ENCODE peak calls at places on chromosome 13, in eight cellular contexts. V is uterus, S is suprapubic skin, G is body of pancreas, N is ovary, A is thyroid gland, Y is transverse colon, T is IMR-90. R is an unnamed sample. For H3K36me3, the result is how much of the 10 kb centered on the place peaks cover.

GRCh38 chr13:94236132-94236531 is 243.3 kb downstream of the DCT start:
- DNase-seq in V (no peak), S (no peak), G (no peak), N (no peak), A (no peak), Y (no peak), T (no peak), R (no peak)

GRCh38 chr13:99821741-99822140 is 149.8 kb downstream of the ZIC5 start:
- DNase-seq in V (no peak), S (no peak), G (no peak), N (no peak), A (no peak), Y (no peak), T (no peak), R (no peak)

GRCh38 chr13:100128373-100128772 is 39.5 kb downstream of the PCCA start:
- DNase-seq in V (no peak), S (no peak), G (peak), N (no peak), A (no peak), Y (no peak), T (peak), R (no peak)

GRCh38 chr13:109281823-109282239 is 504.6 kb downstream of the IRS2 start:
- DNase-seq in V (no peak), S (no peak), G (no peak), N (no peak), A (no peak), Y (no peak), T (no peak), R (no peak)

GRCh38 chr13:113926301-113926761 is 47.5 kb downstream of the C13orf46 start:
- DNase-seq in V (peak), S (peak), G (no peak), N (no peak), A (no peak), Y (no peak), T (peak), R (peak)

GRCh38 chr13:36248700-36249099 is 34.3 kb upstream of the SOHLH2 start:
- DNase-seq in V (no peak), S (no peak), G (no peak), N (no peak), A (no peak), Y (no peak), T (no peak), R (no peak)

GRCh38 chr13:113548171-113548641 is 36.3 kb upstream of the TFDP1 start:
- DNase-seq in V (no peak), S (no peak), G (no peak), N (no peak), A (peak), Y (peak), T (no peak), R (peak)

GRCh38 chr13:60574706-60575105 is 177.7 kb downstream of the TDRD3 start:
- DNase-seq in V (no peak), S (no peak), G (no peak), N (no peak), A (no peak), Y (no peak), T (no peak), R (no peak)

GRCh38 chr13:99572921-99573320 is 71.6 kb downstream of the TM9SF2 start:
- DNase-seq in V (no peak), S (no peak), G (no peak), N (no peak), A (peak), Y (no peak), T (no peak), R (no peak)

GRCh38 chr13:79749985-79750551 is 269.1 kb downstream of the NDFIP2 start:
- DNase-seq in V (peak), S (peak), G (peak), N (peak), A (peak), Y (peak), T (peak), R (no peak)

GRCh38 chr13:110340812-110341444 is 33.8 kb downstream of the COL4A2 start:
- DNase-seq in V (peak), S (peak), G (peak), N (peak), A (peak), Y (peak), T (peak), R (no peak)

GRCh38 chr13:99468971-99469545 is 32.2 kb upstream of the TM9SF2 start:
- DNase-seq in V (no peak), S (no peak), G (no peak), N (no peak), A (no peak), Y (no peak), T (no peak), R (no peak)

GRCh38 chr13:76822691-76823267 is 63.4 kb downstream of the KCTD12 start:
- DNase-seq in V (no peak), S (no peak), G (no peak), N (no peak), A (no peak), Y (no peak), T (peak), R (no peak)

GRCh38 chr13:46951516-46951915 is 54.7 kb upstream of the HTR2A start:
- DNase-seq in V (no peak), S (no peak), G (no peak), N (no peak), A (no peak), Y (no peak), T (no peak), R (no peak)

GRCh38 chr13:74036373-74036772 is 97.8 kb downstream of the KLF12 start:
- DNase-seq in V (no peak), S (no peak), G (no peak), N (no peak), A (no peak), Y (no peak), T (no peak), R (peak)

GRCh38 chr13:60448907-60449510 is 52.0 kb downstream of the TDRD3 start:
- DNase-seq in V (no peak), S (no peak), G (no peak), N (no peak), A (no peak), Y (no peak), T (peak), R (no peak)

GRCh38 chr13:92510416-92510815 is 716.2 kb upstream of the GPC6 start:
- DNase-seq in V (no peak), S (no peak), G (no peak), N (no peak), A (no peak), Y (no peak), T (peak), R (no peak)

GRCh38 chr13:91381371-91381770 is 17.1 kb upstream of the GPC5 start:
- DNase-seq in V (no peak), S (no peak), G (no peak), N (no peak), A (no peak), Y (no peak), T (peak), R (no peak)

GRCh38 chr13:76398426-76398825 is 487.8 kb downstream of the KCTD12 start:
- DNase-seq in V (no peak), S (no peak), G (no peak), N (no peak), A (no peak), Y (no peak), T (peak), R (no peak)

GRCh38 chr13:109654341-109655205 is 131.8 kb downstream of the IRS2 start:
- DNase-seq in V (no peak), S (no peak), G (no peak), N (no peak), A (no peak), Y (no peak), T (no peak), R (no peak)

DNA sequence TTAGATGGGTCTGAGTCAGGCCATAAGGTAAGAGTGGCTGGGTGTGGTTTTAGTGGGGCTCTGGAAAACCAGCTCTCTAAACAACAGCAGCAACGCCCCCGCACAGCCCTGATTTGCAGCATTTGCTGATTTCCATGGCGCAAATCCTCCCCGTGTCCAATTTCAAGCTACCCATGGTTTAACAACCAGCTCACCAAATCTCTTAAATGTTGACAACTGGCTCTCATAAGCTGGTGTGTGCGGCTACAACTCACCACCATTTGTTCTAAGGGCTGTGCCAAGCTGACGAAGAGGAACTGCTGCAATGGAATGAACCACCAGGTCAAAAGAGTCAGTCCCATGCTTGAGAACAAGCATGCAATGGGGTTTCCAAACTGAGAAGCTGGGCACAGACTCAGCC is 22.9 kb downstream of the PARP4 start:
- DNase-seq in V (no peak), S (no peak), G (no peak), N (no peak), A (no peak), Y (no peak), T (no peak), R (no peak)
- H3K36me3 ChIP-seq in V (under half), S (half or more), G (under half), N (under half), A (half or more), Y (half or more), T (under half), R (under half)

GRCh38 chr13:101453784-101454201 is 1.3 kb downstream of the ITGBL1 start:
- DNase-seq in V (no peak), S (no peak), G (peak), N (no peak), A (peak), Y (peak), T (no peak), R (no peak)
- TF ChIP-seq CTCF in V (no peak), S (no peak), G (peak), N (no peak), A (peak), Y (no peak), T (peak), R (peak)

DNA sequence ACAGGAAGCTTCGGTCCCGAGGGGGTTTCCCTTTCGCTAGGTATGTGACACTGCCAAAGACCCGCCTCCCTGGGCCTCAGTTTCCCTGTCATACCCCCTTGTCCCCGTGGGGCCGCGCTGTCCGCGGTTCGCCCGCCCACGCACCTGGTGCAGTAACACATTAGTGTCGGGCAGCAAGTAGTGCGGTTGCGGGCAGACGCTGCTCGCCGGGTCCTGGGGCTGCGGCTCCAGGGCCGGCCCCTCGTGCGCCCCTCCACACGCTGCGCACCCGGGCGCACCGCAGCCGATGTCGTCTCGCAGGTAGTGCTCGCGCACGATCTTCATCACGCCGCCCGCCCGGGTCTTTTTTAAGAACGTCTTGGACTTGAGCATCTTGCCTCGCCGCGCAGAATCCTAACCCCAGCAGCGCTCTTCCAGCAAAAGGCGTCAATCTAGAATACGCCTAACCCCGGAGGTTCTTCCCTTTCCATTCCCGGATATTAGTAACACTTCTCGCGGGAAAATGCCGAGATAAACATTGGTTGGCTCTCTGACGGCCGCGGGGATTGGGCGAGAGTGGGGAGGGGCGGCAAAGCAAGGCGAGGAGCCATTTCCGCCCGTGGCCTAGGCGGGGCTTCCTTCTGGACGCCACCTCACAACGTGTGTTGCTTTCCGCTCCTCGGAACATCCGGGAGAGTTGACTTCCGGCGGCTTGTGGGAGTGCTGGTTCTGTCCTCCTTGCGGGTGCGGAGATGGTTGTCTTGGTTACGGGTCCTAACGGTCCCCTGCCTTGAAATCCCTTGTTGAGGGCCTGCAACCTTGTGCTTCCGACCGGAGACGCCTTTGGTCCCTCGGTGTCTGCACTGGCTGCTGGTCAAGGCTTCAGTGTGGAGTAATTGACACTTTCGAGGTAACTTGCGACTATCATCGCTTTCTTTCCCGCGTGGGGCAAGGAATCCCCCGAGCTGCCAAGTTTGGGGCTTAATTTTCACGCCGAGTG is at the start of the genes DIS3 and PIBF1:
- DNase-seq in V (peak), S (peak), G (peak), N (peak), A (peak), Y (peak), T (peak), R (peak)
- TF ChIP-seq POLR2A in V (peak), S (peak), G (peak), N (peak), A (peak), Y (peak), T (peak), R (peak)

GRCh38 chr13:31225180-31225579 is 25.4 kb downstream of the B3GLCT start:
- DNase-seq in V (no peak), S (no peak), G (no peak), N (no peak), A (no peak), Y (no peak), T (no peak), R (no peak)

GRCh38 chr13:31227870-31228269 is 28.1 kb downstream of the B3GLCT start:
- DNase-seq in V (no peak), S (no peak), G (no peak), N (no peak), A (no peak), Y (no peak), T (no peak), R (no peak)

GRCh38 chr13:31224174-31224669 is 24.4 kb downstream of the B3GLCT start:
- DNase-seq in V (no peak), S (no peak), G (no peak), N (no peak), A (no peak), Y (no peak), T (no peak), R (no peak)

GRCh38 chr13:31225998-31226675 is 26.4 kb downstream of the B3GLCT start:
- DNase-seq in V (no peak), S (no peak), G (no peak), N (no peak), A (no peak), Y (no peak), T (no peak), R (no peak)

GRCh38 chr13:31227063-31227462 is 27.3 kb downstream of the B3GLCT start:
- DNase-seq in V (no peak), S (no peak), G (no peak), N (no peak), A (no peak), Y (no peak), T (peak), R (no peak)
- H3K36me3 ChIP-seq in V (under half), S (under half), G (under half), N (under half), A (under half), Y (under half), T (under half), R (under half)

DNA sequence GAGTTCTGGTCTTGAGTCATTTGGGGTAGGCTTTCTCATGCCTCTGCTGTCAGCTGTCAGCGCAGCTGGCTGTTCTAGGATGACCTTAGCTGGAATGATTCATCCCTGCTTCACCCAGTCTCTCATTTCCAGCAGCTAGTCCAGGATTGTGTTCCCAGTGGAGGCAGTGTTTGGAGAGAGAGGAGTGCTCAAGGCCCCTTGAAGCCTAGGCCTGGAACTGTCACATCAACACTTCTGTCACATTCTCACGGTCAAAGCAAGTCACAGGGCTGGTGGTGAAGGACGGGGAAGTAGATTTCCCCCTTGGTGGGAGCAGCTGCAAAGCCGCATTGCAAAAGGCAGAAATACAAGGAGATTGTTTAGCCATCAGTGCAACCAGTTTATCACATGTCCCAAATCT is 15.2 kb downstream of the TPT1 start:
- DNase-seq in V (no peak), S (no peak), G (peak), N (no peak), A (peak), Y (no peak), T (peak), R (no peak)
- TF ChIP-seq CTCF in V (no peak), S (no peak), G (no peak), N (no peak), A (no peak), Y (no peak), T (no peak), R (no peak)

DNA sequence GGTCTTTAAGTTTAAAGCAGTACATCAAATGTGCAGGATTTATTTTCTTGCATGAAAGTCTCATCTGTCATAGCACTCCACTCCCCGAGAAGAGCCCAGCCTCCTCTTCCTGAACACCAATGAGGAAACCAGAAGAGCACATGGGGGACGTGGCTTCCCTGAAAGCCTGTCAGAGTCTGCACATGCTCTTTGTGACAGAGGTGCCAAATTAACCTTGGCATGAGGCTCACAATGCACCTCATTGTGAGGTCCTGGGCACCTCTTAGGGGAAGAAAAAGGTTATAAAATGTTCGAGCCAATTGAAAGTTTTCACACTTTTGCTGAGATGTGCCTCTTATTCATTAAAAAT is 141.3 kb upstream of the RFC3 start:
- DNase-seq in V (peak), S (no peak), G (peak), N (peak), A (peak), Y (peak), T (peak), R (peak)
- TF ChIP-seq POLR2A in V (no peak), S (no peak), G (no peak), N (no peak), A (no peak), Y (no peak), T (no peak), R (no peak)

DNA sequence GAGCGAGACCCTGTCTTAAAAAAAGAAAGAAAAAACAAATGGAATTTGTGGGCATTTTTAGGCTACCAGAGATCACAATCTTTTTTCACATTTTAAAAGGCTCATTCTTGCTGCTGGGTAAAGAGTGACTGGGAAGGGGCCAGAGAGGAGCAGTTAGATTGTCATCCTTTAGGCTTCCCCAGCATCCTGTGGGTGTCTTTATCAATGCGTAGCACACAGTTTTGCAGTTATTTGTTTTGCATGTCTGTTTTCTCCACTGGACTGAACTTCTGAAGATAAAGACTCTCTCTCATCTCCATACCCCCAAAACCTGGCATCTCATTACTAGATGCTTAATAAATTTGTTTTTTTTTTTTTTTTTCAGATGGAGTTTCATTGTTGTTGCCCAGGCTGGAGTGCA is 2.1 kb upstream of the UTP14C start:
- DNase-seq in V (no peak), S (no peak), G (no peak), N (no peak), A (no peak), Y (no peak), T (no peak), R (no peak)
- H3K36me3 ChIP-seq in V (under half), S (half or more), G (under half), N (under half), A (under half), Y (under half), T (under half), R (under half)

GRCh38 chr13:43804461-43805070 is 17.8 kb upstream of the ENOX1 start:
- DNase-seq in V (no peak), S (no peak), G (peak), N (no peak), A (no peak), Y (no peak), T (peak), R (no peak)
- TF ChIP-seq CTCF in V (peak), S (peak), G (peak), N (peak), A (peak), Y (peak), T (peak), R (peak)

R was measured in breast epithelium.